ENCODE peak calls at places on chromosomes 7 and 10, in eight cellular contexts. S is tibial artery, G is body of pancreas, R is OCI-LY7, Q is heart left ventricle, P is vagina, E is left lung, V is BE2C. B is an unnamed sample. For H3K9me3, the result is how much of the 10 kb centered on the place peaks cover.

GRCh38 chr7:2529161-2530075 is 9.8 kb downstream of the LFNG start:
- DNase-seq in V (peak), Q (peak), E (peak), P (no peak), R (peak), S (peak), G (peak), B (no peak)

GRCh38 chr10:17199351-17199804 is 2.1 kb downstream of the TRDMT1 start:
- DNase-seq in Q (no peak), V (peak), E (no peak), G (no peak), S (no peak), R (no peak), P (no peak), B (no peak)

GRCh38 chr10:34080485-34081346 is 734.4 kb downstream of the PARD3 start:
- DNase-seq in S (peak), P (no peak), R (no peak), G (peak), E (no peak), Q (no peak), V (no peak), B (no peak)

GRCh38 chr10:100551231-100551630 is 15.5 kb downstream of the HIF1AN start:
- DNase-seq in E (no peak), G (no peak), S (no peak), R (no peak), Q (no peak), V (no peak), P (no peak), B (no peak)

GRCh38 chr10:132788180-132788830 is 2.4 kb upstream of the NKX6-2 start:
- DNase-seq in P (no peak), G (no peak), S (no peak), Q (no peak), V (no peak), R (no peak), E (no peak), B (peak)

GRCh38 chr10:14408139-14408538 is 77.4 kb upstream of the FRMD4A start:
- DNase-seq in V (no peak), Q (no peak), R (no peak), E (no peak), S (no peak), G (no peak), P (peak), B (no peak)

GRCh38 chr7:106358103-106358663 is 73.4 kb upstream of the NAMPT start:
- DNase-seq in Q (no peak), G (no peak), S (no peak), R (no peak), P (no peak), V (no peak), E (no peak), B (no peak)

GRCh38 chr7:26348987-26349809 is 57.5 kb downstream of the SNX10 start:
- DNase-seq in Q (no peak), G (no peak), V (no peak), R (no peak), S (no peak), E (no peak), P (no peak), B (no peak)

GRCh38 chr10:30058570-30059132 is 735 bp downstream of the JCAD start:
- DNase-seq in E (peak), S (no peak), V (no peak), G (peak), P (no peak), R (no peak), Q (peak), B (peak)

GRCh38 chr10:69838853-69839252 is 37.1 kb downstream of the COL13A1 start:
- DNase-seq in S (no peak), E (no peak), Q (no peak), P (no peak), R (no peak), G (no peak), V (no peak), B (no peak)

GRCh38 chr10:125479059-125479458 is 203.9 kb downstream of the TEX36 start:
- DNase-seq in S (no peak), G (no peak), Q (no peak), E (no peak), R (no peak), V (no peak), P (no peak), B (no peak)

GRCh38 chr7:135274495-135275268 is 41.0 kb downstream of the STRA8 start:
- DNase-seq in P (peak), Q (no peak), E (no peak), R (peak), S (peak), V (peak), G (peak), B (peak)

GRCh38 chr7:148356303-148356702 is 234.3 kb upstream of the C7orf33 start:
- DNase-seq in V (no peak), Q (peak), S (peak), P (no peak), G (no peak), R (no peak), E (no peak), B (no peak)

GRCh38 chr7:51306761-51307160 is 9.8 kb downstream of the COBL start:
- DNase-seq in E (no peak), R (no peak), Q (no peak), V (no peak), P (no peak), G (no peak), S (no peak), B (no peak)

GRCh38 chr10:73946253-73947145 is 35.6 kb downstream of the PLAU start:
- DNase-seq in Q (peak), E (no peak), S (no peak), P (no peak), G (no peak), V (no peak), R (no peak), B (no peak)

GRCh38 chr7:87735360-87735759 is 107.2 kb downstream of the RUNDC3B start:
- DNase-seq in E (no peak), P (no peak), G (no peak), S (no peak), V (no peak), R (no peak), Q (no peak), B (no peak)

GRCh38 chr10:33661580-33662269 is 327.3 kb upstream of the NRP1 start:
- DNase-seq in V (peak), R (no peak), G (peak), S (peak), E (peak), P (no peak), Q (peak), B (no peak)

GRCh38 chr10:112793197-112793921 is 156.7 kb upstream of the TCF7L2 start:
- DNase-seq in P (no peak), Q (no peak), V (no peak), R (no peak), S (no peak), E (no peak), G (no peak), B (no peak)

GRCh38 chr7:69873512-69873911 is 275.2 kb downstream of the AUTS2 start:
- DNase-seq in P (no peak), Q (no peak), E (no peak), V (no peak), R (no peak), S (no peak), G (no peak), B (no peak)

GRCh38 chr10:122352817-122353525 is 21.5 kb upstream of the PLEKHA1 start:
- DNase-seq in R (no peak), S (no peak), Q (no peak), P (no peak), G (no peak), V (no peak), E (no peak), B (peak)

GRCh38 chr10:31136951-31137885 is 105.6 kb upstream of the ZNF438 start:
- DNase-seq in R (no peak), E (no peak), G (no peak), V (no peak), Q (no peak), P (no peak), S (no peak), B (no peak)

GRCh38 chr7:36638586-36639265 is 85.6 kb downstream of the AOAH start:
- DNase-seq in Q (no peak), S (no peak), V (no peak), E (no peak), G (no peak), P (no peak), R (no peak), B (no peak)

GRCh38 chr7:89104748-89105685 is 309.5 kb upstream of the TEX47 start:
- DNase-seq in G (no peak), Q (no peak), V (no peak), S (no peak), R (no peak), E (no peak), P (no peak), B (no peak)

GRCh38 chr7:108348913-108349312 is 107.3 kb downstream of the NRCAM start:
- DNase-seq in E (no peak), P (no peak), V (no peak), R (no peak), S (no peak), Q (no peak), G (no peak), B (no peak)

GRCh38 chr10:498760-499435 is 190.6 kb downstream of the DIP2C start:
- DNase-seq in V (no peak), Q (no peak), E (no peak), P (no peak), R (no peak), S (no peak), G (no peak), B (no peak)

GRCh38 chr10:6141296-6142151 is 52.7 kb downstream of the RBM17 start:
- DNase-seq in E (peak), R (peak), Q (no peak), G (no peak), P (no peak), V (peak), S (peak), B (no peak)

GRCh38 chr7:3641556-3641955 is 340.5 kb downstream of the SDK1 start:
- DNase-seq in G (no peak), E (no peak), R (no peak), S (no peak), P (no peak), Q (no peak), V (no peak), B (no peak)

GRCh38 chr7:19919156-19920085 is 146.0 kb upstream of the TMEM196 start:
- DNase-seq in V (no peak), R (no peak), S (no peak), P (no peak), G (no peak), E (no peak), Q (no peak), B (no peak)

GRCh38 chr7:29270979-29271658 is 76.5 kb downstream of the CHN2 start:
- DNase-seq in E (no peak), Q (no peak), R (no peak), G (no peak), V (no peak), S (no peak), P (no peak), B (peak)

DNA sequence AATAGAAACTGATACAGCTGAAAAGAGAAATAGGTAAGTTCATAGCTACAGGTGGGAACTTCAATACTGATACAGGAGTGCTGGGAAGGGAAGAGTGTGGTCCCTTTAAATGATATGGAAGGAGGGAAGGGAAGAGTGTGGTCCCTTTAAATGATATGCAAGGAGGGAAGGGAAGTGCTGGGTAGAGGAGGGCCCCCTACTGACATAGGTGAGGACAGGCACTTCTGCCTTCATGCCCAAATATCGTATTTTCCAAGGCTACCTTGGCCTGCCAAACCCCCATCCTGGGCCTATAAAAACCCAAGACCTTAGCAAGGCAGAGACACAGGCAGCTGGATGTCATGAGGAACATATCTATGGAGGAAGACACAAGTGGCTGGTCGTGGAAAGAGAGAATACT is 92.3 kb downstream of the MAGI2 start:
- DNase-seq in V (no peak), E (no peak), R (no peak), P (no peak), G (no peak), Q (no peak), S (no peak), B (no peak)
- TF ChIP-seq CTCF in V (peak), E (no peak), R (peak), P (no peak), G (no peak), Q (no peak), S (no peak), B (peak)

DNA sequence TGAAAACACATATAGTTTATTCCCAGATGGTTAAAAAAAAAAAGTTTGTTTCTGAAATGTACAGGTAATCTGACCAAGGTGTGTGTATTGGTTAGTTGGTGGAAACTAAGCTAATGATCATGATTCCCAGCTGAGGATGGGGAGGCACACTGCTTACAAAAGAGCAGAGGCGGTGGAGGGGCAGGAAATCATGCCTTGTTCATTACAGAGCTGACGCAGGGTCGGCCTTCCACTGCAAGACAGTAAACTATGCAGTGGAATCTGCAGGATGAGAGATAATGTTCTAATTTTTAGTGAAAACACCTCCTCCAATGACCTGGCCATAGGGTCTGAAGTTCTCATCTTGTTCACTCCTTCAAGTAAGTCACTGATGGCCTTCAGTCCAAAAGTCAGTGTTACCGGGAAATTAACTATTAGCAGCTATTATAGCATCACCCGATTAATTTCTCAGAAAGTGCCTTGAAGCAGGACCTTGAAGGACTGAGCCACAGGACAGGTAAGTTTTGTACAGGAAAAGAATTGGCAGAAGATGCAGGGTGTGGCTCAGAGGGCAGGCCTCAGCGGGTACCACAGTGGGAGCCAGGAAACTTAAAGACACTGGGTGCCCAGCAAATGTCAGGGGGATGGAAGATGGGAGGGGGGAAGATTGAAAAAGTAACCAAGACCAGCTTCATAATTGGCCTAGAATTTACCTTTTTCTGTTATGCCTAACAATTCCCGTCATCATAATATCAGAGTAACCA is 36.0 kb downstream of the MYOF start:
- DNase-seq in E (no peak), R (no peak), S (no peak), V (no peak), Q (no peak), P (no peak), G (no peak), B (no peak)
- H3K4me3 ChIP-seq in E (no peak), R (no peak), S (no peak), V (no peak), Q (no peak), P (no peak), G (no peak), B (no peak)

DNA sequence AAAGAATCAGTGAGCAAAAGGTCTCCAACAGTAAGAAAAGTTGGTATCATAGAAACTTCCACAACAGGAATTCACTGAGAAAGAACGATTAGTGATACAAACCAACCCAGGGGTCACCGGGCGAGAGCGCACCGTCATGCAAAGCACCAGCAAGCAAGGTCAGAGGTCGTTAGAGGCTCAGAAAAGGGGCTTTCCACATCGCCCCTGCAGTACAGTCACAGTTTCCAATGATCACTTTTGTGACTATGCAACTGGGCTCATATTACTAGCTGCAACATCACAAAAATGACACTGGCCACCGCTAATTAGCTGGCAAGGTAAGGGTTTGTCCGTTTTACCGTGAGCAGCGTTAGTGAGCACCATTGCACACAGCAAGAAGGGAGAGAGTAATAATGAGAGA is 237.3 kb downstream of the DNAJB6 start:
- DNase-seq in S (no peak), G (no peak), Q (no peak), P (no peak), V (no peak), E (no peak), R (no peak), B (no peak)
- H3K9me3 ChIP-seq in S (under half), G (under half), Q (under half), P (under half), V (under half), E (under half), R (under half), B (under half)

GRCh38 chr7:77417801-77418200 is 1.7 kb upstream of the GSAP start:
- DNase-seq in R (no peak), S (no peak), V (no peak), G (no peak), P (no peak), Q (no peak), E (no peak), B (no peak)

GRCh38 chr7:77413861-77414424 is 2.2 kb downstream of the GSAP start:
- DNase-seq in S (no peak), P (no peak), R (no peak), G (no peak), V (no peak), Q (no peak), E (no peak), B (no peak)

GRCh38 chr7:77415474-77415821 is 701 bp downstream of the GSAP start:
- DNase-seq in E (peak), Q (no peak), G (peak), S (peak), P (no peak), V (no peak), R (no peak), B (peak)

GRCh38 chr7:77416621-77417371 is 647 bp upstream of the GSAP start:
- DNase-seq in E (no peak), Q (no peak), P (no peak), V (no peak), R (no peak), S (no peak), G (no peak), B (no peak)

GRCh38 chr7:77415822-77416620 is at the start of gene GSAP:
- DNase-seq in S (peak), V (peak), E (peak), R (no peak), G (peak), Q (peak), P (no peak), B (peak)
- TF ChIP-seq CTCF in S (no peak), V (no peak), E (no peak), R (no peak), G (peak), Q (no peak), P (no peak), B (no peak)